ENCODE peak calls at places on chromosomes 5 and 9, in nine cellular contexts. One of them, this sample, is unnamed.

GRCh38 chr9:97993000-97993399 is 9.9 kb downstream of the ANP32B start:
- DNase-seq in endothelial cell: no peak
- DNase-seq in RPMI7951: no peak
- DNase-seq in NCI-H1417: no peak
- DNase-seq in CD8-positive, alpha-beta memory T cell: no peak
- DNase-seq in stimulated activated CD4-positive, alpha-beta T cell treated with anti-CD3 and anti-CD28 coated beads, TNF-alpha, amount 100 ng/mL, for 4 hours: no peak
- DNase-seq in GM03348: no peak
- DNase-seq in stimulated activated CD8-positive, alpha-beta memory T cell treated with anti-CD3 and anti-CD28 coated beads, Interleukin-12 subunit alpha, Interleukin-12 subunit beta, amount 100 ng/mL, for 4 hours: no peak
- DNase-seq in mesothelial cell of epicardium: no peak
- DNase-seq in this sample: no peak

GRCh38 chr9:114117996-114118830 is 19.1 kb upstream of the KIF12 start:
- DNase-seq in CD8-positive, alpha-beta memory T cell: no peak
- DNase-seq in RPMI7951: peak; percentile 14
- DNase-seq in endothelial cell: no peak
- DNase-seq in stimulated activated CD4-positive, alpha-beta T cell treated with anti-CD3 and anti-CD28 coated beads, TNF-alpha, amount 100 ng/mL, for 4 hours: no peak
- DNase-seq in stimulated activated CD8-positive, alpha-beta memory T cell treated with anti-CD3 and anti-CD28 coated beads, Interleukin-12 subunit alpha, Interleukin-12 subunit beta, amount 100 ng/mL, for 4 hours: no peak
- DNase-seq in NCI-H1417: peak; percentile 25
- DNase-seq in mesothelial cell of epicardium: no peak
- DNase-seq in GM03348: no peak
- DNase-seq in this sample: no peak

GRCh38 chr5:139847091-139847490 is 51.5 kb downstream of the PSD2 start:
- DNase-seq in RPMI7951: no peak
- DNase-seq in endothelial cell: no peak
- DNase-seq in stimulated activated CD4-positive, alpha-beta T cell treated with anti-CD3 and anti-CD28 coated beads, TNF-alpha, amount 100 ng/mL, for 4 hours: no peak
- DNase-seq in mesothelial cell of epicardium: no peak
- DNase-seq in CD8-positive, alpha-beta memory T cell: no peak
- DNase-seq in stimulated activated CD8-positive, alpha-beta memory T cell treated with anti-CD3 and anti-CD28 coated beads, Interleukin-12 subunit alpha, Interleukin-12 subunit beta, amount 100 ng/mL, for 4 hours: no peak
- DNase-seq in NCI-H1417: no peak
- DNase-seq in GM03348: no peak
- DNase-seq in this sample: no peak

GRCh38 chr5:162512935-162513575 is 445.5 kb downstream of the GABRG2 start:
- DNase-seq in stimulated activated CD8-positive, alpha-beta memory T cell treated with anti-CD3 and anti-CD28 coated beads, Interleukin-12 subunit alpha, Interleukin-12 subunit beta, amount 100 ng/mL, for 4 hours: no peak
- DNase-seq in CD8-positive, alpha-beta memory T cell: no peak
- DNase-seq in NCI-H1417: no peak
- DNase-seq in endothelial cell: no peak
- DNase-seq in GM03348: no peak
- DNase-seq in RPMI7951: no peak
- DNase-seq in stimulated activated CD4-positive, alpha-beta T cell treated with anti-CD3 and anti-CD28 coated beads, TNF-alpha, amount 100 ng/mL, for 4 hours: no peak
- DNase-seq in mesothelial cell of epicardium: no peak
- DNase-seq in this sample: no peak

GRCh38 chr5:61256474-61256873 is 75.6 kb upstream of the ZSWIM6 start:
- DNase-seq in endothelial cell: no peak
- DNase-seq in RPMI7951: peak; percentile 52
- DNase-seq in NCI-H1417: no peak
- DNase-seq in mesothelial cell of epicardium: no peak
- DNase-seq in GM03348: no peak
- DNase-seq in stimulated activated CD8-positive, alpha-beta memory T cell treated with anti-CD3 and anti-CD28 coated beads, Interleukin-12 subunit alpha, Interleukin-12 subunit beta, amount 100 ng/mL, for 4 hours: no peak
- DNase-seq in stimulated activated CD4-positive, alpha-beta T cell treated with anti-CD3 and anti-CD28 coated beads, TNF-alpha, amount 100 ng/mL, for 4 hours: no peak
- DNase-seq in CD8-positive, alpha-beta memory T cell: no peak
- DNase-seq in this sample: no peak

GRCh38 chr5:120808606-120809005 is 344.5 kb downstream of the PRR16 start:
- DNase-seq in CD8-positive, alpha-beta memory T cell: no peak
- DNase-seq in mesothelial cell of epicardium: no peak
- DNase-seq in GM03348: no peak
- DNase-seq in NCI-H1417: no peak
- DNase-seq in stimulated activated CD8-positive, alpha-beta memory T cell treated with anti-CD3 and anti-CD28 coated beads, Interleukin-12 subunit alpha, Interleukin-12 subunit beta, amount 100 ng/mL, for 4 hours: no peak
- DNase-seq in RPMI7951: no peak
- DNase-seq in stimulated activated CD4-positive, alpha-beta T cell treated with anti-CD3 and anti-CD28 coated beads, TNF-alpha, amount 100 ng/mL, for 4 hours: no peak
- DNase-seq in endothelial cell: no peak
- DNase-seq in this sample: no peak

GRCh38 chr5:55172051-55172899 is 702 bp downstream of the CDC20B start:
- DNase-seq in GM03348: peak; percentile 81
- DNase-seq in mesothelial cell of epicardium: peak; percentile 59
- DNase-seq in RPMI7951: peak; percentile 76
- DNase-seq in NCI-H1417: peak; percentile 67
- DNase-seq in stimulated activated CD4-positive, alpha-beta T cell treated with anti-CD3 and anti-CD28 coated beads, TNF-alpha, amount 100 ng/mL, for 4 hours: peak; percentile 50
- DNase-seq in endothelial cell: peak; percentile 50
- DNase-seq in CD8-positive, alpha-beta memory T cell: peak; percentile 20
- DNase-seq in stimulated activated CD8-positive, alpha-beta memory T cell treated with anti-CD3 and anti-CD28 coated beads, Interleukin-12 subunit alpha, Interleukin-12 subunit beta, amount 100 ng/mL, for 4 hours: no peak
- DNase-seq in this sample: peak; percentile 65

GRCh38 chr5:179801304-179802206 is 5.1 kb downstream of the MGAT4B start:
- DNase-seq in CD8-positive, alpha-beta memory T cell: peak; percentile 63
- DNase-seq in mesothelial cell of epicardium: peak; percentile 66
- DNase-seq in GM03348: peak; percentile 67
- DNase-seq in stimulated activated CD4-positive, alpha-beta T cell treated with anti-CD3 and anti-CD28 coated beads, TNF-alpha, amount 100 ng/mL, for 4 hours: peak; percentile 75
- DNase-seq in RPMI7951: no peak
- DNase-seq in endothelial cell: peak; percentile 78
- DNase-seq in NCI-H1417: peak; percentile 34
- DNase-seq in stimulated activated CD8-positive, alpha-beta memory T cell treated with anti-CD3 and anti-CD28 coated beads, Interleukin-12 subunit alpha, Interleukin-12 subunit beta, amount 100 ng/mL, for 4 hours: peak; percentile 73
- DNase-seq in this sample: no peak

GRCh38 chr9:113991714-113992113 is 86.4 kb downstream of the AMBP start:
- DNase-seq in GM03348: no peak
- DNase-seq in CD8-positive, alpha-beta memory T cell: no peak
- DNase-seq in stimulated activated CD8-positive, alpha-beta memory T cell treated with anti-CD3 and anti-CD28 coated beads, Interleukin-12 subunit alpha, Interleukin-12 subunit beta, amount 100 ng/mL, for 4 hours: no peak
- DNase-seq in RPMI7951: no peak
- DNase-seq in stimulated activated CD4-positive, alpha-beta T cell treated with anti-CD3 and anti-CD28 coated beads, TNF-alpha, amount 100 ng/mL, for 4 hours: no peak
- DNase-seq in endothelial cell: no peak
- DNase-seq in NCI-H1417: no peak
- DNase-seq in mesothelial cell of epicardium: no peak
- DNase-seq in this sample: no peak

GRCh38 chr5:139648205-139649081 is at the start of gene CXXC5:
- DNase-seq in stimulated activated CD8-positive, alpha-beta memory T cell treated with anti-CD3 and anti-CD28 coated beads, Interleukin-12 subunit alpha, Interleukin-12 subunit beta, amount 100 ng/mL, for 4 hours: peak; percentile 46
- DNase-seq in GM03348: peak; percentile 96
- DNase-seq in mesothelial cell of epicardium: peak; percentile 79
- DNase-seq in NCI-H1417: peak; percentile 74
- DNase-seq in CD8-positive, alpha-beta memory T cell: peak; percentile 50
- DNase-seq in stimulated activated CD4-positive, alpha-beta T cell treated with anti-CD3 and anti-CD28 coated beads, TNF-alpha, amount 100 ng/mL, for 4 hours: no peak
- DNase-seq in endothelial cell: peak; percentile 80
- DNase-seq in RPMI7951: peak; percentile 83
- DNase-seq in this sample: no peak

GRCh38 chr5:157479166-157479565 is 19.2 kb downstream of the NIPAL4 start:
- DNase-seq in stimulated activated CD4-positive, alpha-beta T cell treated with anti-CD3 and anti-CD28 coated beads, TNF-alpha, amount 100 ng/mL, for 4 hours: no peak
- DNase-seq in endothelial cell: no peak
- DNase-seq in RPMI7951: no peak
- DNase-seq in CD8-positive, alpha-beta memory T cell: no peak
- DNase-seq in NCI-H1417: no peak
- DNase-seq in stimulated activated CD8-positive, alpha-beta memory T cell treated with anti-CD3 and anti-CD28 coated beads, Interleukin-12 subunit alpha, Interleukin-12 subunit beta, amount 100 ng/mL, for 4 hours: no peak
- DNase-seq in mesothelial cell of epicardium: no peak
- DNase-seq in GM03348: no peak
- DNase-seq in this sample: no peak

GRCh38 chr9:109477269-109478203 is 20.6 kb downstream of the PTPN3 start:
- DNase-seq in CD8-positive, alpha-beta memory T cell: no peak
- DNase-seq in stimulated activated CD8-positive, alpha-beta memory T cell treated with anti-CD3 and anti-CD28 coated beads, Interleukin-12 subunit alpha, Interleukin-12 subunit beta, amount 100 ng/mL, for 4 hours: no peak
- DNase-seq in endothelial cell: no peak
- DNase-seq in GM03348: no peak
- DNase-seq in stimulated activated CD4-positive, alpha-beta T cell treated with anti-CD3 and anti-CD28 coated beads, TNF-alpha, amount 100 ng/mL, for 4 hours: no peak
- DNase-seq in RPMI7951: no peak
- DNase-seq in mesothelial cell of epicardium: no peak
- DNase-seq in NCI-H1417: peak; percentile 71
- DNase-seq in this sample: no peak

GRCh38 chr5:177384134-177384533 is at the start of gene SLC34A1:
- DNase-seq in RPMI7951: no peak
- DNase-seq in GM03348: no peak
- DNase-seq in stimulated activated CD8-positive, alpha-beta memory T cell treated with anti-CD3 and anti-CD28 coated beads, Interleukin-12 subunit alpha, Interleukin-12 subunit beta, amount 100 ng/mL, for 4 hours: no peak
- DNase-seq in CD8-positive, alpha-beta memory T cell: no peak
- DNase-seq in mesothelial cell of epicardium: no peak
- DNase-seq in endothelial cell: no peak
- DNase-seq in stimulated activated CD4-positive, alpha-beta T cell treated with anti-CD3 and anti-CD28 coated beads, TNF-alpha, amount 100 ng/mL, for 4 hours: no peak
- DNase-seq in NCI-H1417: no peak
- DNase-seq in this sample: no peak

GRCh38 chr5:132394681-132395259 is 25.3 kb downstream of the SLC22A5 start:
- DNase-seq in mesothelial cell of epicardium: no peak
- DNase-seq in endothelial cell: no peak
- DNase-seq in NCI-H1417: peak; percentile 15
- DNase-seq in CD8-positive, alpha-beta memory T cell: no peak
- DNase-seq in stimulated activated CD4-positive, alpha-beta T cell treated with anti-CD3 and anti-CD28 coated beads, TNF-alpha, amount 100 ng/mL, for 4 hours: no peak
- DNase-seq in GM03348: no peak
- DNase-seq in stimulated activated CD8-positive, alpha-beta memory T cell treated with anti-CD3 and anti-CD28 coated beads, Interleukin-12 subunit alpha, Interleukin-12 subunit beta, amount 100 ng/mL, for 4 hours: no peak
- DNase-seq in RPMI7951: no peak
- DNase-seq in this sample: no peak

GRCh38 chr9:118023649-118024048 is 319.4 kb downstream of the TLR4 start:
- DNase-seq in mesothelial cell of epicardium: no peak
- DNase-seq in GM03348: no peak
- DNase-seq in CD8-positive, alpha-beta memory T cell: no peak
- DNase-seq in RPMI7951: no peak
- DNase-seq in NCI-H1417: no peak
- DNase-seq in stimulated activated CD8-positive, alpha-beta memory T cell treated with anti-CD3 and anti-CD28 coated beads, Interleukin-12 subunit alpha, Interleukin-12 subunit beta, amount 100 ng/mL, for 4 hours: no peak
- DNase-seq in stimulated activated CD4-positive, alpha-beta T cell treated with anti-CD3 and anti-CD28 coated beads, TNF-alpha, amount 100 ng/mL, for 4 hours: no peak
- DNase-seq in endothelial cell: no peak
- DNase-seq in this sample: no peak

GRCh38 chr5:79771387-79771786 is 81.8 kb downstream of the CMYA5 start:
- DNase-seq in stimulated activated CD4-positive, alpha-beta T cell treated with anti-CD3 and anti-CD28 coated beads, TNF-alpha, amount 100 ng/mL, for 4 hours: no peak
- DNase-seq in mesothelial cell of epicardium: no peak
- DNase-seq in NCI-H1417: no peak
- DNase-seq in CD8-positive, alpha-beta memory T cell: no peak
- DNase-seq in endothelial cell: no peak
- DNase-seq in RPMI7951: peak; percentile 65
- DNase-seq in GM03348: peak; percentile 78
- DNase-seq in stimulated activated CD8-positive, alpha-beta memory T cell treated with anti-CD3 and anti-CD28 coated beads, Interleukin-12 subunit alpha, Interleukin-12 subunit beta, amount 100 ng/mL, for 4 hours: no peak
- DNase-seq in this sample: no peak

GRCh38 chr5:158565017-158565789 is 534.5 kb downstream of the EBF1 start:
- DNase-seq in stimulated activated CD4-positive, alpha-beta T cell treated with anti-CD3 and anti-CD28 coated beads, TNF-alpha, amount 100 ng/mL, for 4 hours: no peak
- DNase-seq in endothelial cell: no peak
- DNase-seq in RPMI7951: no peak
- DNase-seq in stimulated activated CD8-positive, alpha-beta memory T cell treated with anti-CD3 and anti-CD28 coated beads, Interleukin-12 subunit alpha, Interleukin-12 subunit beta, amount 100 ng/mL, for 4 hours: no peak
- DNase-seq in GM03348: no peak
- DNase-seq in NCI-H1417: no peak
- DNase-seq in mesothelial cell of epicardium: no peak
- DNase-seq in CD8-positive, alpha-beta memory T cell: no peak
- DNase-seq in this sample: no peak

GRCh38 chr5:141866111-141866510 is 12.1 kb downstream of the PCDH1 start:
- DNase-seq in mesothelial cell of epicardium: peak; percentile 64
- DNase-seq in RPMI7951: peak; percentile 29
- DNase-seq in GM03348: no peak
- DNase-seq in CD8-positive, alpha-beta memory T cell: no peak
- DNase-seq in stimulated activated CD8-positive, alpha-beta memory T cell treated with anti-CD3 and anti-CD28 coated beads, Interleukin-12 subunit alpha, Interleukin-12 subunit beta, amount 100 ng/mL, for 4 hours: no peak
- DNase-seq in NCI-H1417: no peak
- DNase-seq in stimulated activated CD4-positive, alpha-beta T cell treated with anti-CD3 and anti-CD28 coated beads, TNF-alpha, amount 100 ng/mL, for 4 hours: no peak
- DNase-seq in endothelial cell: no peak
- DNase-seq in this sample: no peak

GRCh38 chr5:2877520-2877919 is 126.0 kb upstream of the IRX2 start:
- DNase-seq in stimulated activated CD8-positive, alpha-beta memory T cell treated with anti-CD3 and anti-CD28 coated beads, Interleukin-12 subunit alpha, Interleukin-12 subunit beta, amount 100 ng/mL, for 4 hours: no peak
- DNase-seq in GM03348: no peak
- DNase-seq in stimulated activated CD4-positive, alpha-beta T cell treated with anti-CD3 and anti-CD28 coated beads, TNF-alpha, amount 100 ng/mL, for 4 hours: no peak
- DNase-seq in endothelial cell: no peak
- DNase-seq in mesothelial cell of epicardium: no peak
- DNase-seq in RPMI7951: no peak
- DNase-seq in NCI-H1417: no peak
- DNase-seq in CD8-positive, alpha-beta memory T cell: no peak
- DNase-seq in this sample: no peak

GRCh38 chr9:132997591-132997990 is 19.1 kb downstream of the GFI1B start:
- DNase-seq in CD8-positive, alpha-beta memory T cell: no peak
- DNase-seq in endothelial cell: no peak
- DNase-seq in GM03348: no peak
- DNase-seq in stimulated activated CD4-positive, alpha-beta T cell treated with anti-CD3 and anti-CD28 coated beads, TNF-alpha, amount 100 ng/mL, for 4 hours: no peak
- DNase-seq in RPMI7951: peak; percentile 77
- DNase-seq in mesothelial cell of epicardium: no peak
- DNase-seq in stimulated activated CD8-positive, alpha-beta memory T cell treated with anti-CD3 and anti-CD28 coated beads, Interleukin-12 subunit alpha, Interleukin-12 subunit beta, amount 100 ng/mL, for 4 hours: no peak
- DNase-seq in NCI-H1417: no peak
- DNase-seq in this sample: no peak

GRCh38 chr9:133754187-133754586 is 16.0 kb upstream of the SARDH start:
- DNase-seq in endothelial cell: no peak
- DNase-seq in stimulated activated CD4-positive, alpha-beta T cell treated with anti-CD3 and anti-CD28 coated beads, TNF-alpha, amount 100 ng/mL, for 4 hours: no peak
- DNase-seq in CD8-positive, alpha-beta memory T cell: no peak
- DNase-seq in GM03348: no peak
- DNase-seq in NCI-H1417: no peak
- DNase-seq in mesothelial cell of epicardium: no peak
- DNase-seq in RPMI7951: no peak
- DNase-seq in stimulated activated CD8-positive, alpha-beta memory T cell treated with anti-CD3 and anti-CD28 coated beads, Interleukin-12 subunit alpha, Interleukin-12 subunit beta, amount 100 ng/mL, for 4 hours: no peak
- DNase-seq in this sample: no peak

GRCh38 chr5:98292496-98292895 is 481.0 kb upstream of the RGMB start:
- DNase-seq in NCI-H1417: no peak
- DNase-seq in mesothelial cell of epicardium: no peak
- DNase-seq in stimulated activated CD4-positive, alpha-beta T cell treated with anti-CD3 and anti-CD28 coated beads, TNF-alpha, amount 100 ng/mL, for 4 hours: no peak
- DNase-seq in RPMI7951: no peak
- DNase-seq in endothelial cell: no peak
- DNase-seq in CD8-positive, alpha-beta memory T cell: no peak
- DNase-seq in stimulated activated CD8-positive, alpha-beta memory T cell treated with anti-CD3 and anti-CD28 coated beads, Interleukin-12 subunit alpha, Interleukin-12 subunit beta, amount 100 ng/mL, for 4 hours: no peak
- DNase-seq in GM03348: no peak
- DNase-seq in this sample: no peak

GRCh38 chr5:176596069-176596656 is 13.8 kb downstream of the GPRIN1 start:
- DNase-seq in CD8-positive, alpha-beta memory T cell: no peak
- DNase-seq in GM03348: no peak
- DNase-seq in mesothelial cell of epicardium: no peak
- DNase-seq in stimulated activated CD8-positive, alpha-beta memory T cell treated with anti-CD3 and anti-CD28 coated beads, Interleukin-12 subunit alpha, Interleukin-12 subunit beta, amount 100 ng/mL, for 4 hours: no peak
- DNase-seq in endothelial cell: no peak
- DNase-seq in RPMI7951: no peak
- DNase-seq in stimulated activated CD4-positive, alpha-beta T cell treated with anti-CD3 and anti-CD28 coated beads, TNF-alpha, amount 100 ng/mL, for 4 hours: no peak
- DNase-seq in NCI-H1417: no peak
- DNase-seq in this sample: no peak

GRCh38 chr9:78694950-78695349 is 398.0 kb downstream of the PSAT1 start:
- DNase-seq in GM03348: no peak
- DNase-seq in NCI-H1417: peak; percentile 84
- DNase-seq in mesothelial cell of epicardium: no peak
- DNase-seq in CD8-positive, alpha-beta memory T cell: no peak
- DNase-seq in RPMI7951: no peak
- DNase-seq in stimulated activated CD8-positive, alpha-beta memory T cell treated with anti-CD3 and anti-CD28 coated beads, Interleukin-12 subunit alpha, Interleukin-12 subunit beta, amount 100 ng/mL, for 4 hours: no peak
- DNase-seq in stimulated activated CD4-positive, alpha-beta T cell treated with anti-CD3 and anti-CD28 coated beads, TNF-alpha, amount 100 ng/mL, for 4 hours: no peak
- DNase-seq in endothelial cell: no peak
- DNase-seq in this sample: no peak

GRCh38 chr5:124986170-124986569 is 239.7 kb upstream of the ZNF608 start:
- DNase-seq in RPMI7951: no peak
- DNase-seq in mesothelial cell of epicardium: no peak
- DNase-seq in GM03348: no peak
- DNase-seq in CD8-positive, alpha-beta memory T cell: no peak
- DNase-seq in stimulated activated CD8-positive, alpha-beta memory T cell treated with anti-CD3 and anti-CD28 coated beads, Interleukin-12 subunit alpha, Interleukin-12 subunit beta, amount 100 ng/mL, for 4 hours: no peak
- DNase-seq in endothelial cell: no peak
- DNase-seq in stimulated activated CD4-positive, alpha-beta T cell treated with anti-CD3 and anti-CD28 coated beads, TNF-alpha, amount 100 ng/mL, for 4 hours: no peak
- DNase-seq in NCI-H1417: no peak
- DNase-seq in this sample: no peak

GRCh38 chr5:96079075-96079474 is 117.4 kb upstream of the ELL2 start:
- DNase-seq in mesothelial cell of epicardium: no peak
- DNase-seq in NCI-H1417: no peak
- DNase-seq in RPMI7951: peak; percentile 83
- DNase-seq in endothelial cell: no peak
- DNase-seq in GM03348: peak; percentile 74
- DNase-seq in stimulated activated CD8-positive, alpha-beta memory T cell treated with anti-CD3 and anti-CD28 coated beads, Interleukin-12 subunit alpha, Interleukin-12 subunit beta, amount 100 ng/mL, for 4 hours: no peak
- DNase-seq in CD8-positive, alpha-beta memory T cell: no peak
- DNase-seq in stimulated activated CD4-positive, alpha-beta T cell treated with anti-CD3 and anti-CD28 coated beads, TNF-alpha, amount 100 ng/mL, for 4 hours: no peak
- DNase-seq in this sample: no peak

GRCh38 chr5:137595680-137596079 is 96.6 kb upstream of the SPOCK1 start:
- DNase-seq in GM03348: no peak
- DNase-seq in CD8-positive, alpha-beta memory T cell: no peak
- DNase-seq in stimulated activated CD8-positive, alpha-beta memory T cell treated with anti-CD3 and anti-CD28 coated beads, Interleukin-12 subunit alpha, Interleukin-12 subunit beta, amount 100 ng/mL, for 4 hours: no peak
- DNase-seq in endothelial cell: no peak
- DNase-seq in stimulated activated CD4-positive, alpha-beta T cell treated with anti-CD3 and anti-CD28 coated beads, TNF-alpha, amount 100 ng/mL, for 4 hours: no peak
- DNase-seq in RPMI7951: no peak
- DNase-seq in NCI-H1417: no peak
- DNase-seq in mesothelial cell of epicardium: no peak
- DNase-seq in this sample: no peak

GRCh38 chr9:113309204-113309813 is 6.1 kb upstream of the RNF183 start:
- DNase-seq in GM03348: peak; percentile 78
- DNase-seq in stimulated activated CD4-positive, alpha-beta T cell treated with anti-CD3 and anti-CD28 coated beads, TNF-alpha, amount 100 ng/mL, for 4 hours: no peak
- DNase-seq in endothelial cell: no peak
- DNase-seq in stimulated activated CD8-positive, alpha-beta memory T cell treated with anti-CD3 and anti-CD28 coated beads, Interleukin-12 subunit alpha, Interleukin-12 subunit beta, amount 100 ng/mL, for 4 hours: no peak
- DNase-seq in RPMI7951: peak; percentile 36
- DNase-seq in mesothelial cell of epicardium: no peak
- DNase-seq in NCI-H1417: peak; percentile 13
- DNase-seq in CD8-positive, alpha-beta memory T cell: no peak
- DNase-seq in this sample: no peak